ENCODE peak calls at places on chromosomes 6 and 20, in six cellular contexts. L is midbrain, F is SK-N-SH, A is EH, P is progenitor cell of endocrine pancreas, R is Right ventricle myocardium inferior. C is an unnamed sample.

GRCh38 chr20:63312690-63313348 is 19.8 kb downstream of the COL20A1 start:
- DNase-seq in A (no peak), L (no peak), R (peak; percentile 82), P (no peak), F (no peak), C (no peak)

GRCh38 chr20:2006452-2007381 is 12.9 kb upstream of the PDYN start:
- DNase-seq in P (no peak), R (peak; percentile 65), F (peak; percentile 72), L (peak; percentile 19), A (peak; percentile 47), C (no peak)

GRCh38 chr6:54262499-54262898 is 45.7 kb upstream of the TINAG start:
- DNase-seq in P (no peak), F (no peak), L (no peak), A (no peak), R (no peak), C (no peak)

GRCh38 chr6:69007781-69008180 is 372.7 kb downstream of the ADGRB3 start:
- DNase-seq in F (no peak), A (no peak), L (no peak), P (no peak), R (no peak), C (no peak)

GRCh38 chr20:17531537-17532025 is 402 bp upstream of the BFSP1 start:
- DNase-seq in A (no peak), R (no peak), P (no peak), L (no peak), F (no peak), C (no peak)

GRCh38 chr6:39330057-39330456 is 7.6 kb upstream of the KCNK16 start:
- DNase-seq in L (no peak), R (no peak), F (no peak), A (no peak), P (no peak), C (no peak)

GRCh38 chr6:33297406-33297955 is 1.3 kb downstream of the RGL2 start:
- DNase-seq in L (no peak), A (no peak), P (no peak), F (peak; percentile 69), R (peak; percentile 82), C (no peak)

GRCh38 chr6:126127662-126128061 is 141.3 kb downstream of the TRMT11 start:
- DNase-seq in P (no peak), F (no peak), L (no peak), R (no peak), A (no peak), C (no peak)

GRCh38 chr6:107414246-107414645 is 45.1 kb downstream of the PDSS2 start:
- DNase-seq in R (no peak), A (no peak), L (no peak), P (no peak), F (no peak), C (no peak)

GRCh38 chr20:3539708-3540107 is 68.9 kb downstream of the ATRN start:
- DNase-seq in R (no peak), P (no peak), A (no peak), L (no peak), F (no peak), C (no peak)

GRCh38 chr20:32153156-32153665 is 43.7 kb downstream of the TM9SF4 start:
- DNase-seq in F (no peak), P (no peak), A (no peak), R (no peak), L (no peak), C (no peak)

GRCh38 chr6:41503841-41504525 is 42.2 kb upstream of the FOXP4 start:
- DNase-seq in P (no peak), F (peak; percentile 82), L (no peak), A (peak; percentile 85), R (no peak), C (no peak)

GRCh38 chr6:1242439-1242838 is 69.5 kb upstream of the FOXQ1 start:
- DNase-seq in P (no peak), F (no peak), A (peak; percentile 95), L (no peak), R (no peak), C (no peak)

GRCh38 chr6:44082872-44083321 is 44.4 kb downstream of the MRPL14 start:
- DNase-seq in F (peak; percentile 63), A (no peak), P (no peak), R (no peak), L (no peak), C (no peak)

GRCh38 chr6:5671162-5671561 is 335.6 kb downstream of the NRN1 start:
- DNase-seq in R (peak; percentile 54), L (peak; percentile 38), A (peak; percentile 44), F (no peak), P (no peak), C (no peak)

C was measured in DMS 273 treated with DMSO at 0.1 percent for 48 hours.